ENCODE peak calls at places on chromosome 17, in ten cellular contexts. G, A, H, C, X, Z, S, W, L and O are unnamed samples.

GRCh38 chr17:7702776-7703175 is 2.2 kb upstream of the EFNB3 start:
- DNase-seq in L (no peak), C (no peak), H (no peak), A (no peak), S (no peak), X (no peak), Z (no peak), G (no peak), W (no peak), O (no peak)

GRCh38 chr17:73401911-73402310 is 90.1 kb upstream of the CDC42EP4 start:
- DNase-seq in X (no peak), A (no peak), L (peak), C (no peak), Z (peak), S (no peak), G (no peak), H (no peak), W (no peak), O (no peak)

GRCh38 chr17:57085448-57086068 is 512 bp downstream of the AKAP1 start:
- DNase-seq in L (peak), Z (peak), A (peak), S (peak), X (peak), H (peak), G (no peak), C (peak), W (no peak), O (peak)

GRCh38 chr17:29151567-29151966 is 28.6 kb downstream of the MYO18A start:
- DNase-seq in Z (no peak), X (no peak), H (no peak), L (peak), C (no peak), A (no peak), G (no peak), W (peak), S (peak), O (no peak)

GRCh38 chr17:1470071-1470773 is 14.2 kb upstream of the CRK start:
- DNase-seq in L (no peak), H (no peak), W (no peak), S (no peak), A (no peak), C (no peak), G (no peak), X (no peak), Z (no peak), O (no peak)

GRCh38 chr17:58059141-58059540 is 24.1 kb upstream of the DYNLL2 start:
- DNase-seq in W (no peak), Z (no peak), C (no peak), A (no peak), H (no peak), G (no peak), S (no peak), X (no peak), L (no peak), O (no peak)

GRCh38 chr17:56213031-56213430 is 59.8 kb downstream of the ANKFN1 start:
- DNase-seq in X (no peak), H (no peak), L (no peak), W (no peak), G (no peak), C (no peak), A (no peak), S (no peak), Z (no peak), O (no peak)

GRCh38 chr17:73265646-73266640 is 4.3 kb upstream of the CPSF4L start:
- DNase-seq in W (no peak), S (no peak), L (no peak), C (no peak), A (no peak), H (no peak), G (no peak), Z (no peak), X (no peak), O (no peak)

GRCh38 chr17:50687200-50688066 is 20.3 kb downstream of the ANKRD40 start:
- DNase-seq in G (no peak), C (no peak), X (no peak), S (no peak), L (no peak), Z (no peak), A (no peak), H (no peak), W (no peak), O (no peak)